ENCODE peak calls at places on chromosomes 1 and 21, in nine cellular contexts. U is aorta, K is astrocyte, X is tibial artery, D is H7, M is BJ, E is suprapubic skin, G is thoracic aorta, N is heart left ventricle. W is an unnamed sample.
A peak's percentile ranks its signal among the peaks of the same experiment; 100 is the strongest.

GRCh38 chr1:168260393-168260792 is 20.3 kb upstream of the TBX19 start:
- DNase-seq in U (no peak), K (no peak), X (no peak), D (no peak), M (no peak), E (no peak), G (no peak), N (no peak), W (no peak)

GRCh38 chr21:18000961-18001522 is 181.9 kb upstream of the C21orf91 start:
- DNase-seq in U (no peak), K (no peak), X (no peak), D (no peak), M (no peak), E (no peak), G (no peak), N (no peak), W (no peak)

GRCh38 chr1:5981009-5981380 is 11.2 kb downstream of the NPHP4 start:
- DNase-seq in U (no peak), K (no peak), X (no peak), D (no peak), M (no peak), E (no peak), G (no peak), N (no peak), W (no peak)

GRCh38 chr1:180268556-180269044 is 38.5 kb downstream of the LHX4 start:
- DNase-seq in U (no peak), K (no peak), X (no peak), D (peak; percentile 71), M (no peak), E (no peak), G (no peak), N (no peak), W (no peak)

GRCh38 chr1:32470991-32471694 is 6.3 kb downstream of the ZBTB8B start:
- DNase-seq in U (no peak), K (no peak), X (no peak), D (peak; percentile 84), M (no peak), E (no peak), G (no peak), N (no peak), W (no peak)

GRCh38 chr1:25796807-25797458 is 3.1 kb upstream of the SELENON start:
- DNase-seq in U (peak; percentile 91), K (peak; percentile 46), X (peak; percentile 89), D (peak; percentile 88), M (no peak), E (peak; percentile 90), G (no peak), N (peak; percentile 82), W (peak; percentile 63)

GRCh38 chr1:23169727-23170335 is 1.2 kb upstream of the LUZP1 start:
- DNase-seq in U (peak; percentile 81), K (peak; percentile 67), X (peak; percentile 77), D (no peak), M (no peak), E (peak; percentile 91), G (peak; percentile 23), N (peak; percentile 69), W (peak; percentile 80)

GRCh38 chr21:44466351-44466954 is 11.1 kb downstream of the LRRC3 start:
- DNase-seq in U (no peak), K (no peak), X (no peak), D (no peak), M (no peak), E (peak; percentile 44), G (no peak), N (no peak), W (no peak)

GRCh38 chr1:233496940-233497456 is 116.9 kb upstream of the KCNK1 start:
- DNase-seq in U (no peak), K (no peak), X (no peak), D (no peak), M (no peak), E (no peak), G (no peak), N (no peak), W (no peak)

GRCh38 chr21:18985584-18985983 is 582.0 kb upstream of the TMPRSS15 start:
- DNase-seq in U (no peak), K (no peak), X (no peak), D (no peak), M (no peak), E (no peak), G (no peak), N (no peak), W (no peak)

GRCh38 chr21:40070871-40071270 is 203.6 kb downstream of the PCP4 start:
- DNase-seq in U (no peak), K (no peak), X (no peak), D (no peak), M (no peak), E (no peak), G (no peak), N (no peak), W (no peak)

GRCh38 chr1:17184161-17184665 is 20.7 kb upstream of the PADI1 start:
- DNase-seq in U (no peak), K (no peak), X (no peak), D (peak; percentile 23), M (no peak), E (no peak), G (no peak), N (no peak), W (no peak)

DNA sequence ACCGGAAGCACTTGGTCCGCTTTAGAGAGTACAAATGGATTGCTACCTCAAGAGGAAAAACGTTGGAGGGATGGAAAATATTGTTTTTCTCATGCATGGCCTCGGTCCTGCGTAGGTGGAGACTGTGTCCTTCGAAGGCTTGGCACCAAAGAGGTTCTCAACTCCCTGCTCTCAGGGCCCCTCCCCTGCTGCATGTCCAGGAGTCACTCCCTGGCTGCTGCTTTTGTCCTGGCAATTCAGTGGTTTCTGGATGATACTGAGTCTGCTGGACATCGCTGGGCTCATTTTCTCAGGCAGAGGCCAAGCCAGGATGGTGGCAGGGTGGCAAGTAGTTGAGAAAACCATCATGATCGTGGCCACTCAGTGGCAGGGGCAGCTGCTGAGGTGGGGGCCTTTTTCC is 529.9 kb downstream of the KIF26B start:
- DNase-seq in U (no peak), K (no peak), X (no peak), D (peak; percentile 16), M (no peak), E (no peak), G (no peak), N (no peak), W (no peak)
- H3K4me3 ChIP-seq in U (no peak overlapping the region), K (no peak overlapping the region), X (no peak overlapping the region), D (no peak overlapping the region), M (no peak overlapping the region), E (no peak overlapping the region), G (no peak overlapping the region), N (no peak overlapping the region), W (no peak overlapping the region)

GRCh38 chr1:184753608-184754478 is 815 bp downstream of the EDEM3 start:
- DNase-seq in U (peak; percentile 74), K (peak; percentile 31), X (peak; percentile 23), D (no peak), M (no peak), E (peak; percentile 75), G (no peak), N (peak; percentile 34), W (peak; percentile 12)

GRCh38 chr1:184753093-184753492 is 1.6 kb downstream of the EDEM3 start:
- DNase-seq in U (no peak), K (no peak), X (no peak), D (no peak), M (no peak), E (no peak), G (no peak), N (no peak), W (no peak)

GRCh38 chr1:184755226-184756065 is 788 bp upstream of the EDEM3 start:
- DNase-seq in U (no peak), K (peak; percentile 50), X (no peak), D (no peak), M (no peak), E (no peak), G (no peak), N (no peak), W (peak; percentile 62)

GRCh38 chr1:184754479-184755225 is at the start of gene EDEM3:
- DNase-seq in U (peak; percentile 99), K (peak; percentile 99), X (peak; percentile 99), D (peak; percentile 92), M (peak; percentile 98), E (peak; percentile 99), G (peak; percentile 98), N (peak; percentile 100), W (peak; percentile 98)

DNA sequence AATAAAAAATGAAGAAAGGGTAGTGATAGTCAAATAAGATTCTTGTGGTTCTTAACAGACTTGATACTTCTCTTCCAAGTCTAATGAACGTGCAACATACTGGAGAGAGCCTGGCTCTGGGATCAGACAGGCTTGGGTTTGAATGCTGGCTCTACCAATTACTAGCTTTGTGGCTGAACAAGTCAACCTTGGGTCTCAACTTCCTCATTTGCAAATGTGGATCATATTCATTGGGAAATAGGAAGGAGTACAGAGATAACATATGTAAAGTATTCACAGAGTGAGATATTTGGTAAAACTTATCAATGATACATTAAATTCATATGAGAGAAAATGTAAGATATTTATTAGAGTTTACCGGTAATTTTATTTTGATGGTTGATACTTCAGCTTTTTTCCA is 2.0 kb downstream of the EDEM3 start:
- DNase-seq in U (no peak), K (no peak), X (no peak), D (no peak), M (no peak), E (no peak), G (no peak), N (no peak), W (no peak)
- H3K4me3 ChIP-seq in U (no peak overlapping the region), K (no peak overlapping the region), X (no peak overlapping the region), D (no peak overlapping the region), M (no peak overlapping the region), E (no peak overlapping the region), G (no peak overlapping the region), N (no peak overlapping the region), W (no peak overlapping the region)

GRCh38 chr1:7608628-7609295 is 162.3 kb upstream of the VAMP3 start:
- DNase-seq in U (peak; percentile 25), K (no peak), X (peak; percentile 8), D (peak; percentile 84), M (no peak), E (peak; percentile 42), G (no peak), N (no peak), W (no peak)

GRCh38 chr1:7611421-7612010 is 159.6 kb upstream of the VAMP3 start:
- DNase-seq in U (peak; percentile 24), K (no peak), X (peak; percentile 7), D (no peak), M (no peak), E (no peak), G (no peak), N (no peak), W (no peak)

GRCh38 chr1:7610936-7611335 is 160.2 kb upstream of the VAMP3 start:
- DNase-seq in U (peak; percentile 27), K (no peak), X (peak; percentile 10), D (no peak), M (no peak), E (no peak), G (no peak), N (no peak), W (no peak)

GRCh38 chr1:7610106-7610731 is 160.9 kb upstream of the VAMP3 start:
- DNase-seq in U (peak; percentile 34), K (no peak), X (no peak), D (no peak), M (no peak), E (peak; percentile 25), G (no peak), N (no peak), W (no peak)

GRCh38 chr1:7609311-7609994 is 161.6 kb upstream of the VAMP3 start:
- DNase-seq in U (peak; percentile 25), K (no peak), X (peak; percentile 7), D (no peak), M (no peak), E (peak; percentile 22), G (no peak), N (no peak), W (no peak)
- H3K4me3 ChIP-seq in U (no peak overlapping the region), K (no peak overlapping the region), X (no peak overlapping the region), D (no peak overlapping the region), M (no peak overlapping the region), E (no peak overlapping the region), G (no peak overlapping the region), N (no peak overlapping the region), W (no peak overlapping the region)

GRCh38 chr1:40819101-40819500 is 35.5 kb downstream of the KCNQ4 start:
- DNase-seq in U (no peak), K (no peak), X (no peak), D (no peak), M (no peak), E (no peak), G (no peak), N (no peak), W (no peak)
- H3K4me3 ChIP-seq in U (no peak overlapping the region), K (no peak overlapping the region), X (no peak overlapping the region), D (peak overlapping the region; percentile 35), M (no peak overlapping the region), E (peak overlapping the region; percentile 36), G (no peak overlapping the region), N (no peak overlapping the region), W (peak overlapping the region; percentile 39)

W was measured in bronchial epithelial cell.